ENCODE peak calls at places on chromosomes 11 and 22, in seven cellular contexts. Y is tibial artery, N is sigmoid colon, S is HCT116, D is A549, T is right lobe of liver, H is fibroblast of lung. E is an unnamed sample.

GRCh38 chr11:129249351-129249750 is 57.2 kb upstream of the ARHGAP32 start:
- DNase-seq in H (peak), D (peak), T (no peak), Y (no peak), S (no peak), N (no peak), E (no peak)

GRCh38 chr22:37801946-37802309 is 5.8 kb upstream of the GCAT start:
- DNase-seq in N (no peak), D (peak), H (no peak), T (no peak), Y (no peak), S (no peak), E (no peak)

GRCh38 chr11:19450282-19450681 is 209.5 kb upstream of the E2F8 start:
- DNase-seq in S (no peak), D (no peak), H (no peak), N (no peak), T (no peak), Y (no peak), E (no peak)

GRCh38 chr22:29167032-29167911 is 38.4 kb upstream of the EMID1 start:
- DNase-seq in S (no peak), T (no peak), D (no peak), Y (peak), H (no peak), N (peak), E (peak)

GRCh38 chr11:86481399-86481798 is 106.7 kb downstream of the CCDC81 start:
- DNase-seq in T (no peak), D (no peak), H (no peak), S (no peak), Y (no peak), N (no peak), E (peak)

GRCh38 chr22:42951093-42951710 is 63.7 kb downstream of the PACSIN2 start:
- DNase-seq in H (no peak), S (no peak), Y (no peak), N (no peak), D (no peak), T (no peak), E (no peak)

GRCh38 chr11:105991888-105992287 is 30.2 kb downstream of the MSANTD4 start:
- DNase-seq in T (no peak), Y (no peak), N (no peak), S (no peak), D (no peak), H (no peak), E (no peak)

GRCh38 chr22:40194656-40195055 is 16.9 kb downstream of the TNRC6B start:
- DNase-seq in T (no peak), N (no peak), S (no peak), D (no peak), H (no peak), Y (no peak), E (no peak)

GRCh38 chr11:104781037-104781436 is 117.2 kb downstream of the CASP12 start:
- DNase-seq in H (no peak), N (no peak), T (no peak), Y (no peak), S (no peak), D (no peak), E (no peak)

GRCh38 chr22:41499624-41500280 is 30.8 kb downstream of the ACO2 start:
- DNase-seq in T (no peak), Y (no peak), D (no peak), S (no peak), N (no peak), H (no peak), E (no peak)

GRCh38 chr11:47355283-47356128 is 3.0 kb upstream of the MYBPC3 start:
- DNase-seq in Y (peak), D (peak), S (peak), T (peak), N (peak), H (peak), E (peak)

GRCh38 chr11:34263462-34264186 is 94.2 kb downstream of the ABTB2 start:
- DNase-seq in Y (peak), T (peak), D (peak), S (peak), H (peak), N (peak), E (no peak)

GRCh38 chr11:75867778-75868374 is 52.9 kb downstream of the UVRAG start:
- DNase-seq in D (peak), N (no peak), Y (no peak), H (peak), T (no peak), S (peak), E (no peak)

GRCh38 chr11:28760676-28761390 is 652.6 kb downstream of the METTL15 start:
- DNase-seq in T (no peak), D (no peak), S (no peak), Y (no peak), N (no peak), H (no peak), E (no peak)

GRCh38 chr11:2802389-2803185 is 83.0 kb downstream of the CDKN1C start:
- DNase-seq in H (no peak), S (no peak), T (peak), Y (peak), N (peak), D (no peak), E (peak)

GRCh38 chr22:30866216-30866615 is 102.4 kb downstream of the MORC2 start:
- DNase-seq in D (no peak), T (no peak), H (no peak), S (no peak), Y (peak), N (no peak), E (peak)

GRCh38 chr22:20644071-20644642 is 129.8 kb upstream of the SERPIND1 start:
- DNase-seq in Y (no peak), T (no peak), D (no peak), H (no peak), S (no peak), N (no peak), E (no peak)

GRCh38 chr11:111542606-111543275 is 2.2 kb downstream of the LAYN start:
- DNase-seq in Y (no peak), N (no peak), S (no peak), D (no peak), T (no peak), H (no peak), E (no peak)

GRCh38 chr11:108914211-108914610 is 249.3 kb downstream of the DDX10 start:
- DNase-seq in N (no peak), T (no peak), H (no peak), Y (no peak), S (no peak), D (no peak), E (no peak)

GRCh38 chr22:20588092-20588842 is 80.9 kb downstream of the MED15 start:
- DNase-seq in Y (no peak), H (no peak), D (no peak), T (no peak), N (no peak), S (no peak), E (no peak)

GRCh38 chr22:39290724-39291161 is 28.7 kb downstream of the RPL3 start:
- DNase-seq in H (peak), D (peak), N (peak), Y (no peak), T (peak), S (no peak), E (no peak)

GRCh38 chr11:16806791-16807190 is 68.3 kb downstream of the C11orf58 start:
- DNase-seq in T (no peak), H (peak), D (no peak), N (peak), Y (peak), S (no peak), E (no peak)

GRCh38 chr22:39936523-39937145 is 23.6 kb upstream of the TMA7B start:
- DNase-seq in H (no peak), D (no peak), T (no peak), Y (no peak), S (no peak), N (no peak), E (no peak)

GRCh38 chr11:134040386-134041297 is 28.2 kb upstream of the JAM3 start:
- DNase-seq in T (no peak), H (peak), S (no peak), N (peak), Y (peak), D (no peak), E (no peak)

DNA sequence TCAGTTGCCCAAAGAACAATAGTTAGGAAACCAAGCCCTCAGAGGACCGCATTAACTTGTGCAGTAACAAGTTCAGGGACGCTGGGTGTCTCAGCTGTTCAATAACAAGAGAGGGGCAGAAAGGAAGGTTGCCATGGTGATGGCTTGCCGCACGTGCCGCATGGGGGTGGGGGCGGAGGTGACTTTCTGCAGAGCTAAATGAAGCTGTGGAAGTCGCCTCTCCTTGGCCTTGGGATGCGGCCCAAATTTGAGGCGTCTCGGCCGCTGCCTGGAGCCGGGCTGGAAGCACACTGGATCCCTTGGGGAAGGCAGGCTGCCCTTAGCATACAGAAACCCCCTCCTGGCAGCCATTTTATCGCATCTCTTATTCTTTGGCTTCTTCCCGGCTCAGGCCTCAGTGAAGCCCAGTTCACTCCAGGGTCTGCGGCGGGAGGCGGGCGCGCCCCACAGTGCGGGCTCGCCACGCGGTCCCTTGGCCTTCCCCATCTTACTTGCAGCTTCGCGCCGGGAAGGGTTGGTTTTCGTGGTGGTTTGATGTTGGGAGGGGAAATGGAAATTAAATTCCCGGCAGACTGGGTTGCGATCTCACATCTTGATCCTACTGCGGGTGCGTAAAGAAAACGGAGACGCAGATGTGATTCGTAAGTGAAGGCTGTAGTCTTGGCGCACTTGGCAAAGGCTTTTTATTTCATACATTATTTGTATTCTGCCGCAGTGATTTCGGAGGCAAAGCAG is 94.3 kb downstream of the SLC17A6 start:
- DNase-seq in S (no peak), Y (no peak), T (peak), H (peak), N (no peak), D (no peak), E (no peak)
- H3K27ac ChIP-seq in S (no peak), Y (no peak), T (no peak), H (peak), N (peak), D (no peak), E (no peak)

GRCh38 chr11:44609783-44610155 is 44.3 kb downstream of the CD82 start:
- DNase-seq in S (no peak), Y (no peak), N (no peak), H (no peak), D (no peak), T (no peak), E (no peak)
- H3K4me3 ChIP-seq in S (no peak), Y (no peak), N (no peak), H (no peak), D (no peak), T (no peak), E (no peak)

GRCh38 chr11:60625262-60625661 is 74.2 kb upstream of the MS4A8 start:
- DNase-seq in H (peak), T (no peak), S (peak), D (peak), Y (no peak), N (no peak), E (no peak)
- TF ChIP-seq CTCF in H (peak), T (peak), S (peak), D (no peak), Y (no peak), N (no peak), E (no peak)

DNA sequence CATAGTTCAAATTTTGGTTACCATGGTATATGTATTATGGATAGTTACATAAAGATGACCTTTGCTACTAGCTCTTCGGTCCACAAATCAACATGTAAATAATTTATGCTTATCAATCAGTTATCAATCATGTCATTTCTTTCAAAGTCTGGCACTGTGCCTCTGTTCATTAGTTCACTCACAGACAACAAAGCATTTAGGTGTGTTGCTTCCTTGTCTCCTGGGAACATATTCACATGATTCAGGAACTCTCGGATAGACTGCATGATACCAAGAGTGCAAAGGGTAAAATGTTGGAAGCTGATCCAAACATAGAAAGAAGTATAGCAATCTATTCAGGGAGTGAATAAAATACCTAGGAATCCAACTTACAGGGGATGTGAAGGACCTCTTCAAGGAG is 14.3 kb upstream of the ACRV1 start:
- DNase-seq in T (no peak), S (no peak), Y (no peak), N (no peak), D (no peak), H (no peak), E (no peak)
- H3K27ac ChIP-seq in T (no peak), S (no peak), Y (no peak), N (no peak), D (no peak), H (no peak), E (no peak)

DNA sequence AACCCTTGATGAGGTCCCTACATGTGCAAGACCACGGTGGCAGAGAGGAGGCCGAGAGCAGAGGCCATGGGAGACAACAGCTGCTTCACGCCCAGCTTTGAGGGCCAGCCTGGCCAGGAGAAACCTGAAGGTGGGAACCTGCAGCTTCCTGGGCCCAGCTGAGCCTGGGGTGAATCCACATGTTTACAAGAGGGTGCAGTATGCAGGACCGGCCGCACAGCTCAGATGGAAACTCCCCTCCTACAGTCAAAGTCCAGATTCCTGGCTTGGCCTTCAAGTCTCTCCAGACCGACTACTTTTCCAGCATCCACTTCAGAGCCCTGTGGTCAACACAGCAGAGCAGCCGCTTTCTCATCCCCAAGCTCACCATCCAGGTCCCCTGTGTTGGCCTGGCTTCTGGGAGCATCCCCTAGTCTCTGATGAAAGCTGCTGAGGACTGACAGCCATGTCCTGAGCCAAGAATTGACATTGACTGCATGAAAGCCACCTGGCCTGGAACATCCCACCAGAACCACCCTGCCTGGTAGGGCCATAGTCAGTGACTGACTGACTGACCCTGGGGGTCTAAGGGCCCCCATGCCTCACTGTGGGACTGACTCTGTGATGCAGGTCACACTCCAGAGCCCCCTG is 39.5 kb upstream of the CCND1 start:
- DNase-seq in N (no peak), H (no peak), Y (no peak), S (no peak), D (no peak), T (no peak), E (no peak)
- H3K4me3 ChIP-seq in N (no peak), H (no peak), Y (no peak), S (no peak), D (no peak), T (no peak), E (no peak)

GRCh38 chr22:16933924-16934282 is 74.1 kb downstream of the GAB4 start:
- DNase-seq in T (no peak), S (no peak), H (no peak), D (no peak), N (no peak), Y (no peak), E (no peak)

GRCh38 chr22:16933274-16933923 is 74.6 kb downstream of the GAB4 start:
- DNase-seq in S (no peak), N (no peak), Y (no peak), T (no peak), D (no peak), H (no peak), E (no peak)

GRCh38 chr22:16936625-16937024 is 71.4 kb downstream of the GAB4 start:
- DNase-seq in S (no peak), Y (no peak), H (no peak), T (no peak), N (no peak), D (no peak), E (no peak)

GRCh38 chr22:16935209-16935608 is 72.8 kb downstream of the GAB4 start:
- DNase-seq in D (no peak), S (no peak), T (no peak), H (no peak), Y (no peak), N (no peak), E (no peak)

DNA sequence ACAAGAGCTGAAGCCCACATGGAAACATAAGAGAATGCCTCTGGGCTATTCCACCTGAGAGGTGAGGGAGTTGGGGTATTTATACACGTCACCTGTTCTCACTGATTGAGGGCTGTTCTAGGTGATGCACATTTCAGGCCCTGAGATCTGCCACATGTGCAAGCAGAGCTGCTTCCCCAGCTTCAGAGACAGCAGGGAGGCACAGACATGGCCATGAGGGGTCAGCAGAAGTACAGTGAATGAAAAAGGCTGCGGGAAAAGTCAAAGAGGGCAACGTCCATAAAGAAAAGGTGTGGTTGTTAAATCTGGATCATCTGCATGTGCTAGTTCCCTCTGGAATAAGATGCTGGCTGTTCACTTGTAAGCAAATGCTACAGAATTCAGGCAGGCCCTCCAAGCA is 75.4 kb downstream of the GAB4 start:
- DNase-seq in T (no peak), Y (no peak), D (peak), N (no peak), H (no peak), S (no peak), E (no peak)
- TF ChIP-seq CTCF in T (no peak), Y (no peak), D (no peak), N (no peak), H (no peak), S (peak), E (no peak)

DNA sequence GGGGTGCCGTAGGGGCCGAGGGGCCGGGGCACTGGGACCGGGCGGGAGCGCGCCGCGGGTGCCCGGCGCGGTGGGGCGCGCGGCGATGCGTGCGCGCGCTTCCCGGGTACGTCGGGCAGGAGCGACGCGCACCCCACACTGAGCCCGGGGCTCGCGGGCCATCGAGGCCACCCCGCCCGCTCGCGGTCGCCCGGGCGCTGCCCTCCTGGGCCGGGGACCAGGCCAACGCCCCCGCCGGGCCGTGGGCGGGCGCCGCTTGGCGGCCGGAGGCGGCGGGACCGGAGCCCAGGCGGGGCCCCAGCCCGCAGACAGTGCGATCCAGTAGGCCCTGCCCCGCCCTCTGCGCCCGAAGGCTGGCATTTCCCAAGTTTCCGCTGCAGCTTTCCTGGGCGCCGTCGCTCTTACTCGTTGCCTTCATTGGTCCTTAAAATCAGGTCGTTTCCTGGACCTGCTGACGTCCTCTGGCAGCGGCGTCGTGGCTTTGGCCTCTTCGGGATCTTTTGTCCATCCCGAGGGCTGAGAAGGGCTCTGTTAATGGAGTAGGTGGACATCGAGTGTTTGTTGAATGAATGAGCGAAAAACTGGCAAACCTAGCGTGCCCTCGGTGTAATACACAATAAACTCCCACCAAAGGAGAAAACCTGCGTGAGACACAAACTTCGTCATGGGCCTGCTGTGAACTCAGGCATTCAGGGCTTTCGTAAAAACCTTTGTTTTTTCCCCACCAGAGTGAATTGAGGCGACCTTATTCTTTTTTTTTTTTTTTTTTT is 638 bp downstream of the PARVA start:
- DNase-seq in T (peak), N (peak), D (peak), H (peak), Y (peak), S (peak), E (peak)
- H3K27ac ChIP-seq in T (peak), N (peak), D (peak), H (peak), Y (peak), S (peak), E (peak)

GRCh38 chr11:67445515-67445914 is 2.2 kb upstream of the CORO1B start:
- DNase-seq in Y (no peak), N (no peak), T (no peak), D (no peak), H (no peak), S (no peak), E (no peak)
- H3K4me3 ChIP-seq in Y (no peak), N (no peak), T (no peak), D (no peak), H (no peak), S (no peak), E (no peak)

GRCh38 chr11:1728281-1728680 is 22.1 kb downstream of the IFITM10 start:
- DNase-seq in D (no peak), H (no peak), S (no peak), Y (no peak), T (no peak), N (no peak), E (no peak)

GRCh38 chr11:1728931-1729691 is 21.3 kb downstream of the IFITM10 start:
- DNase-seq in D (no peak), H (no peak), N (no peak), S (no peak), Y (peak), T (no peak), E (no peak)

GRCh38 chr11:1727861-1728260 is 22.5 kb downstream of the IFITM10 start:
- DNase-seq in D (no peak), Y (peak), T (no peak), N (no peak), H (no peak), S (no peak), E (no peak)

GRCh38 chr11:1729692-1730011 is 20.7 kb downstream of the IFITM10 start:
- DNase-seq in H (no peak), T (no peak), Y (peak), D (no peak), N (no peak), S (no peak), E (no peak)

DNA sequence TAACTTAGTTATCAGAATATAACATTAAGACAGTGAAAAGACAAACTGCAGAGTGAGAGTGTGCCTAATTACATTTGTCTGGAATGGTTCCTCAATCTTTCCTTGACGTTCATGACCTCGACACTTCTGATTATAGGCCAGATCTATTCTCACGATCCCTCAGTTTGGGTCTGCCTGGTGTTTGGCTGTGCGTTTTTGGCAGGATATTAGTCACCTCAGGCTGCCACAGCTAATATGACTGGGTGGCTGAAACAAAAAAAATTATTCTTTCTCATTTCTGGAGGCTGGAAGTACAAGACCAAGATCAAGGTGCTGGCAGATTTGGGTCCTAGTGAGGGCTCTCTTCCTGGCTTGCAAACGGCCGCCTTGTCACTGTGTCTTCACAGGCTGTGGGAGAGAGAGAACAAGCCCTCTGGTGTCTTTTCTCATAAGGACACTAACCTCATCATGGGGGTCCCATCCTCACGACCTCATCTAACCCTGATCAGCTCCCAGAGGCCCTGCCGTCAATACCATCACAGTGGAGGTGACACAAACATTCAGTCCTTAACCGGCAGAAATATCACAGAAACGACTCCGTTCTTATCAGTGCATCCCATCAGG is 23.2 kb downstream of the IFITM10 start:
- DNase-seq in H (no peak), S (no peak), Y (peak), D (no peak), T (no peak), N (no peak), E (no peak)
- TF ChIP-seq CTCF in H (no peak), S (no peak), Y (no peak), D (no peak), T (no peak), N (no peak), E (no peak)